ENCODE peak calls at places on chromosomes 11 and 22, in four cellular contexts. Y, M, Z and W are unnamed samples.
A peak's percentile ranks its signal among the peaks of the same experiment; 100 is the strongest.

GRCh38 chr11:105046898-105047579 is 1.9 kb upstream of the CARD16 start:
- DNase-seq in Y (no peak), M (no peak), Z (peak; percentile 88), W (no peak)

GRCh38 chr11:30107899-30108298 is 91.1 kb upstream of the KCNA4 start:
- DNase-seq in Y (no peak), M (no peak), Z (peak; percentile 79), W (no peak)

GRCh38 chr11:45736424-45736823 is 68.5 kb upstream of the SLC35C1 start:
- DNase-seq in Y (no peak), M (no peak), Z (no peak), W (no peak)

GRCh38 chr11:119029340-119030028 is 1.2 kb downstream of the SLC37A4 start:
- DNase-seq in Y (no peak), M (peak; percentile 43), Z (peak; percentile 62), W (no peak)

GRCh38 chr22:19876941-19877625 is 22.4 kb upstream of the GNB1L start:
- DNase-seq in Y (peak; percentile 83), M (no peak), Z (no peak), W (no peak)

GRCh38 chr22:42892571-42893316 is 35.7 kb upstream of the ARFGAP3 start:
- DNase-seq in Y (no peak), M (peak; percentile 56), Z (no peak), W (no peak)

GRCh38 chr22:25039754-25040153 is 87.2 kb downstream of the KIAA1671 start:
- DNase-seq in Y (no peak), M (no peak), Z (no peak), W (no peak)

GRCh38 chr22:23220485-23221350 is 40.4 kb downstream of the BCR start:
- DNase-seq in Y (no peak), M (peak; percentile 74), Z (no peak), W (no peak)

GRCh38 chr11:131749100-131749499 is 378.7 kb downstream of the NTM start:
- DNase-seq in Y (no peak), M (no peak), Z (no peak), W (no peak)

GRCh38 chr11:122656073-122656630 is 630 bp downstream of the UBASH3B start:
- DNase-seq in Y (peak; percentile 89), M (peak; percentile 68), Z (no peak), W (peak; percentile 19)

GRCh38 chr11:75341583-75341982 is 9.9 kb downstream of the ARRB1 start:
- DNase-seq in Y (no peak), M (no peak), Z (no peak), W (no peak)

GRCh38 chr22:19846620-19847344 is 7.9 kb downstream of the GNB1L start:
- DNase-seq in Y (no peak), M (no peak), Z (no peak), W (no peak)

GRCh38 chr22:49862408-49862776 is 8.7 kb downstream of the ZBED4 start:
- DNase-seq in Y (no peak), M (no peak), Z (no peak), W (no peak)
- TF ChIP-seq CTCF in Y (no peak), M (no peak), Z (no peak), W (no peak)

DNA sequence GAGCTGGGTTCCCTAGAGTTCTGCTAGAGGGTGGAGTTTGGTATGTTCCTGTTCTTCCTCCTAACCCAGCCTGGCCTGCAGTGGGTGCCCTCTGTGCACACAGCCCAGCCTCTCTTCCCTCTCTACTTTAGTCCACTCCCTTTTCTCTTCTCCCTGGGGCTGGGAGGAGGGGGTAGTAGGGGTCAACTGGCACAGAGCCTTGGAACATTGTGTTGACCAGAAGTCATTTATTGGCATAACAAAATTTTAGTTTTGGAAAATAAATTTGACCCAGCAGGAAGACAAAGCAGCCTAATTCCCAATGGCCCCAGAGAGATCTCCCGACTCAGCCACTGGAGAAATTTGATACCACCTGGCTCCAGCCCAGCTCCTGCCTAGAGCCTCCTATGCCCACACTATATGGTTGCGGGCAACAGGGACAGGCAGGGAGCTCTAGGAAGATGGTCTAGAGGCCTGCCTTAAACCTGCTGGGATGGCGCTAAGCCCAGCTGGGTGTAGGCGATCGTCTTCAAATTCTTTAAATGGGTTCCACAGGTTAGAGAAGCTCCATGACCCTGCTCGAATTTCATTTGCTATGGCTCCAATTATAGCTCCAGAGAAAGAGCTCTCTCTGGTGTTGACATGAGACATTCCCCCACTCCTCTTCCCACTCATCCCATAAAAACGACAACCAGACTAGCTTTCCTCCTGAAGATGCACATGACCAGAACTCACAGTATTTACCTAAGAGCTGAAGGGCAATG is 9.9 kb downstream of the PCSK7 start:
- DNase-seq in Y (peak; percentile 88), M (no peak), Z (no peak), W (no peak)
- TF ChIP-seq CTCF in Y (no peak), M (no peak), Z (no peak), W (no peak)

GRCh38 chr11:5689551-5689983 is at the start of gene TRIM22:
- DNase-seq in Y (no peak), M (peak; percentile 68), Z (peak; percentile 32), W (peak; percentile 13)

GRCh38 chr11:5679811-5680210 is 5.1 kb downstream of the TRIM5 start:
- DNase-seq in Y (no peak), M (no peak), Z (no peak), W (no peak)

GRCh38 chr11:5688482-5688881 is 1.1 kb upstream of the TRIM22 start:
- DNase-seq in Y (no peak), M (no peak), Z (no peak), W (no peak)

GRCh38 chr11:5686426-5686825 is 1.6 kb upstream of the TRIM5 start:
- DNase-seq in Y (no peak), M (no peak), Z (no peak), W (no peak)

DNA sequence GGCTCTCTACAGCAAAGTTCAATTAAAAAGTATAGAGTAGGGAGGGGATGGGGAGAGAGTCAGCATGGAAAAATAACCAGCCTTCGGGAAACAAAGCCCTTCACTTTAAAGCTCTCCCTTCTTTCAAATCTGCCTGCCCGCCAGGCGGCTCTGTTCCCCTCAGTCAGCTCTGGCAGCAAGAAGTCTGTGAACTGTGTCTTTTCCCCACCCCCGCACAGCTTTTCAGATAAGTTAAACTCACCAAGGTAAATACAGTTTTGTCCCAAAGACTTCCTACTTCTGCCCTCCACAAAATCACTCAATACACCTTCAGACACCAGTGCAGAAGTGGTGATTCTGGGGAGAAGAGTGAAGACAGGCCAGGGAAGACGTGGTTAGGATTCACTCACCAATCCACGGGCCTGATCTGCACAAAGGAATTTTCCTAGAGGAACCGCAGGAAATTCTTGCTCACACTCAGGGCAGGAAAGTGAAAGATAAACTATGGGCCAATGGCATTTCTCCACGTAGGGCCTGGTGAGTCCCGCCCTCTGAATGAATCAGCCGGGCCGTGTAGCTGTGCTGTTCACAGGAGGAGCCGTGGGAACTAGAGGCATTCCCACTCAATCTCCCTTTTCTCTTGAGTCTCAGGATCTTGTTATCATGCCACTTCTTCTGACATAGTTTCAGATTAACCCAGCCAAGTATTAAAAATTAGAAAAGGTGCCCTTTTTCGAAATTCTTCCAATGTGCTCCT is at the start of gene TRIM5:
- DNase-seq in Y (peak; percentile 96), M (peak; percentile 90), Z (peak; percentile 95), W (peak; percentile 55)
- TF ChIP-seq CTCF in Y (no peak), M (peak; percentile 65), Z (peak; percentile 77), W (peak; percentile 76)

DNA sequence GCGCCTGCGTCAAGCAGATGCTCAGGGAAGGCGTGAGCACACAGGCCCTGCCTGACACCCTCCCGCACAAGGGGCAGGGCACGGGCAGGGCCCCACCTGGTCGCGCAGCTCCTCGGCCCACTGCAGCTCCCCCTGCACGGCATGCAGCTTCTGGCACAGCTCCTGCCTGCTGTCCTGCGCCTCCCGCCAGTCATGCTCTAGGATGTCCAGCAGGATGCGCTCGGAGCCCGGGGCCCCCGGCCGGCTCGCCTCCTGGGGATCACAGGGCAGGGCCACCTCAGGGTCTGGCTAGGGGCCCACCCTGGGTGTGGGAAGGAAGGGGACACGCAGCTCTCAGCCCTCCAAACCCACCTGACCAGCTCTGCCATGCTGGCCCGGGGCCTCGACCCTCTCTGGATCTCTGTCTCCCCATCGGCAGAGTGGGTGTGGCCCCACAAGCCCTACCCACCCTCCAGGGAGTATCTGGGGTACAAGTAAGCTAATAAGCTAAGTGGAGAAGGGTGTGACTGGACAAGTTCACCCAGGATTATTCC is 10.7 kb downstream of the CARD10 start:
- DNase-seq in Y (no peak), M (no peak), Z (no peak), W (no peak)
- TF ChIP-seq CTCF in Y (no peak), M (no peak), Z (no peak), W (no peak)

GRCh38 chr11:35418847-35419712 is at the start of gene SLC1A2:
- DNase-seq in Y (no peak), M (peak; percentile 22), Z (no peak), W (no peak)
- TF ChIP-seq CTCF in Y (no peak), M (no peak), Z (no peak), W (no peak)

GRCh38 chr22:37633693-37634504 is 5.6 kb upstream of the SH3BP1 start:
- DNase-seq in Y (peak; percentile 96), M (peak; percentile 89), Z (peak; percentile 47), W (peak; percentile 48)
- TF ChIP-seq CTCF in Y (no peak), M (peak; percentile 19), Z (no peak), W (no peak)

GRCh38 chr11:124442442-124442841 is 3.1 kb downstream of the OR8B8 start:
- DNase-seq in Y (no peak), M (no peak), Z (no peak), W (no peak)

GRCh38 chr11:124440608-124441007 is 4.9 kb downstream of the OR8B8 start:
- DNase-seq in Y (no peak), M (no peak), Z (no peak), W (no peak)

GRCh38 chr11:124441519-124441918 is 4.0 kb downstream of the OR8B8 start:
- DNase-seq in Y (peak; percentile 70), M (no peak), Z (no peak), W (no peak)

GRCh38 chr11:124441081-124441480 is 4.4 kb downstream of the OR8B8 start:
- DNase-seq in Y (peak; percentile 50), M (no peak), Z (no peak), W (no peak)

DNA sequence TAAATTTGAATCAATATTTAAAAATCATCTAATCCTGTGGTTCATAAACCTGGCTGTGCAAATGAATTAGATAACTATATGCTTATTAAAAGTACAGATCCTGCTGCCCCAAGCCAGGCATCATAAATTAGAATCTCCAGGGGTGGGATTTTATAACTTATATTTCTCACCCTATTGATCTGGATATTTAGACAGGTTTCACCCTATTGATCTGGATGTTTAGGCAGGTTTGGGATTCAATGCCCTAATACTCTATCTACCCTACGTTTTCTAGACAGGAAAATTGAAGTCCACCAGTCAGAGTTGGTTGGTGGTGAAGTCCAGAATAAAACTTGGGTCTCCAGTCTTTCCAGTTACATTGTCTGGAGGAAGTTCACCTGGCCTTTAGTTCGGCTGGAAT is 2.6 kb downstream of the OR8B8 start:
- DNase-seq in Y (no peak), M (no peak), Z (no peak), W (no peak)
- TF ChIP-seq CTCF in Y (no peak), M (no peak), Z (no peak), W (no peak)